ENCODE peak calls at places on chromosomes 16 and 17, in nine cellular contexts. E is choroid plexus epithelial cell; D is AG10803; T is AG04450; N is psoas muscle; I is bronchial epithelial cell; A is cardiac muscle cell; B is AG09309; R is CD8-positive, alpha-beta T cell. G is an unnamed sample.
A peak's percentile ranks its signal among the peaks of the same experiment; 100 is the strongest.

GRCh38 chr17:65527381-65527780 is 34.1 kb downstream of the AXIN2 start:
- DNase-seq in D (no peak), E (no peak), A (no peak), T (no peak), R (no peak), B (no peak), I (no peak), N (no peak), G (no peak)

GRCh38 chr16:64589836-64590235 is 532.0 kb downstream of the CDH11 start:
- DNase-seq in E (peak; percentile 83), A (no peak), T (peak; percentile 2), R (no peak), N (no peak), B (peak; percentile 60), I (peak; percentile 87), D (peak; percentile 81), G (no peak)

GRCh38 chr17:78379134-78379497 is 667 bp downstream of the PGS1 start:
- DNase-seq in E (peak; percentile 92), I (peak; percentile 93), B (no peak), T (peak; percentile 65), D (peak; percentile 89), A (no peak), R (no peak), N (no peak), G (no peak)

GRCh38 chr16:67649494-67649931 is 4.6 kb downstream of the CARMIL2 start:
- DNase-seq in T (no peak), D (no peak), B (no peak), I (no peak), A (no peak), R (no peak), E (no peak), N (no peak), G (no peak)

GRCh38 chr16:18072161-18072560 is 264.4 kb downstream of the NPIPA8 start:
- DNase-seq in T (no peak), B (no peak), A (no peak), R (no peak), E (no peak), I (no peak), N (no peak), D (no peak), G (no peak)

GRCh38 chr17:55722742-55723487 is at the start of gene TMEM100:
- DNase-seq in I (no peak), T (peak; percentile 45), E (peak; percentile 92), R (no peak), B (peak; percentile 63), N (peak; percentile 27), A (no peak), D (peak; percentile 76), G (peak; percentile 53)

GRCh38 chr16:58502217-58502921 is 2.4 kb downstream of the NDRG4 start:
- DNase-seq in R (no peak), A (no peak), D (no peak), E (no peak), B (no peak), N (no peak), I (no peak), T (no peak), G (no peak)

GRCh38 chr17:10135539-10136257 is 62.7 kb downstream of the GAS7 start:
- DNase-seq in D (peak; percentile 78), N (peak; percentile 70), T (no peak), E (peak; percentile 50), B (no peak), I (no peak), R (no peak), A (no peak), G (no peak)

GRCh38 chr17:2292100-2292499 is 11.5 kb downstream of the SMG6 start:
- DNase-seq in A (peak; percentile 16), I (no peak), N (no peak), B (no peak), D (peak; percentile 26), E (peak; percentile 32), T (peak; percentile 7), R (no peak), G (no peak)

GRCh38 chr17:32341141-32341856 is 674 bp downstream of the C17orf75 start:
- DNase-seq in B (no peak), E (peak; percentile 43), D (no peak), A (peak; percentile 11), I (peak; percentile 47), T (no peak), R (peak; percentile 24), N (no peak), G (no peak)

GRCh38 chr17:63647065-63647725 is 25.0 kb downstream of the MAP3K3 start:
- DNase-seq in I (peak; percentile 40), E (peak; percentile 91), T (peak; percentile 51), B (peak; percentile 27), A (no peak), R (no peak), D (peak; percentile 73), N (no peak), G (peak; percentile 97)

GRCh38 chr16:89970011-89970410 is 21.5 kb downstream of the DEF8 start:
- DNase-seq in N (no peak), T (no peak), R (no peak), A (no peak), I (no peak), B (no peak), E (no peak), D (no peak), G (no peak)

GRCh38 chr17:29116652-29117439 is 63.4 kb downstream of the MYO18A start:
- DNase-seq in A (peak; percentile 73), D (peak; percentile 53), I (peak; percentile 33), N (peak; percentile 84), B (no peak), T (no peak), R (peak; percentile 72), E (peak; percentile 74), G (no peak)

GRCh38 chr16:11101695-11102522 is 154.1 kb downstream of the SOCS1 start:
- DNase-seq in D (no peak), B (no peak), E (peak; percentile 81), T (peak; percentile 71), I (peak; percentile 34), A (no peak), N (no peak), R (no peak), G (no peak)

GRCh38 chr16:10827691-10828341 is 9.2 kb upstream of the TVP23A start:
- DNase-seq in R (no peak), E (peak; percentile 56), I (peak; percentile 52), N (peak; percentile 71), D (peak; percentile 91), T (peak; percentile 42), B (peak; percentile 71), A (no peak), G (peak; percentile 97)

GRCh38 chr16:86219655-86220445 is 290.5 kb upstream of the FOXF1 start:
- DNase-seq in N (no peak), E (no peak), D (peak; percentile 61), I (no peak), R (no peak), T (no peak), B (peak; percentile 40), A (peak; percentile 77), G (no peak)

GRCh38 chr17:10149573-10150399 is 48.6 kb downstream of the GAS7 start:
- DNase-seq in T (no peak), E (peak; percentile 96), B (no peak), A (no peak), D (peak; percentile 84), R (no peak), N (no peak), I (peak; percentile 52), G (peak; percentile 79)

GRCh38 chr17:76003915-76004314 is 3.3 kb downstream of the CDK3 start:
- DNase-seq in B (no peak), E (no peak), T (no peak), I (no peak), R (no peak), A (no peak), D (no peak), N (no peak), G (no peak)

GRCh38 chr17:12584727-12585126 is 81.0 kb upstream of the MYOCD start:
- DNase-seq in T (no peak), I (peak; percentile 46), E (no peak), D (no peak), N (no peak), R (no peak), A (no peak), B (no peak), G (no peak)

GRCh38 chr17:80284631-80285030 is 24.0 kb downstream of the RNF213 start:
- DNase-seq in B (no peak), D (no peak), T (no peak), R (no peak), N (no peak), A (no peak), I (no peak), E (no peak), G (no peak)

GRCh38 chr16:47460755-47461597 is at the start of the genes ITFG1 and PHKB:
- DNase-seq in I (peak; percentile 77), B (peak; percentile 60), T (peak; percentile 75), N (peak; percentile 96), A (peak; percentile 94), R (peak; percentile 95), D (peak; percentile 92), E (peak; percentile 93), G (peak; percentile 80)
- TF ChIP-seq CTCF in I (peak; percentile 9), B (no peak), T (no peak), N (no peak), A (peak; percentile 7), R (no peak), D (no peak), E (peak; percentile 20), G (peak; percentile 6)

GRCh38 chr17:40562841-40563370 is 2.4 kb downstream of the CCR7 start:
- DNase-seq in R (no peak), B (no peak), T (no peak), I (no peak), A (no peak), D (no peak), E (no peak), N (no peak), G (no peak)
- H3K4me3 ChIP-seq in R (peak overlapping the region; percentile 71), B (no peak overlapping the region), T (no peak overlapping the region), I (no peak overlapping the region), A (no peak overlapping the region), D (no peak overlapping the region), E (no peak overlapping the region), N (no peak overlapping the region), G (no peak overlapping the region)

DNA sequence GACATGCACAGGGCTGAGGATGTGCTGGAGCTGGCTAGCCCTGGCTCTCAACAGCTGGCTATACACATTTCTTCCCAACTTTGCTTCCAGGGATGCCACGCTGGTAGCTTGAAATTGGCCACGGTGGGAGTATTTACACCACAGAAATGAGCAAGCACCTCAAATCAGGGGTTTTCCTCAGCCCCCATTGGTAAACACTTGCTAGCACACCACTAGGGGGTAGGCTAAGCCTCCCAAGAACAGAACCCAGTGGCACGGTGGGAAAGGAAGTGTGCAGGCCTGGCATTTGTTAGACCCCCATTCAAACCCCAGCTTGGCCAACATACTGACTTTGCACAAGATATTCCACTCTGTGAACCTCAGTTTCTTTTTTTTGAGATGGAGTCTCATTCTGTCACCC is 12.9 kb downstream of the DRC3 start:
- DNase-seq in T (no peak), B (no peak), D (no peak), E (peak; percentile 40), I (no peak), N (no peak), R (no peak), A (peak; percentile 21), G (no peak)
- TF ChIP-seq CTCF in T (peak; percentile 39), B (peak; percentile 37), D (peak; percentile 30), E (peak; percentile 58), I (peak; percentile 9), N (no peak), R (no peak), A (peak; percentile 42), G (peak; percentile 41)

DNA sequence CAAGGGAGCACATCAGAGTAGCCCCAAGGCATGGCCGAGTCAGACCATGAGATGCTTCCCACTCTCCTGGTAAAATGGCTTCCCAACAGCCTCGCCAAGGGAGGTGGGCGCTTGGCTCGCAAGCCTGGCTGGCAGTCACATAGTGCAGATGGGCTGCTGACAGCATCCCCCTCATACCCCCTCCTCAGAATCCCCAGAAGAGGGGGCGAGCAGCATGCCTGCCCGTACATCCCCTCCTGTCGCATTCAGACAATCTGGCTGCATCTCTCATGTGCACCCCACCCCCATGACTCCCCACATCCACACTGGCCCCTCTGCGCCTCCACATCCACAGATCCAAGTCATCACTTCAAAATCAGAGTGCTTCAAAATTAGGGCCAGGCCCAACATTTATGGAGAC is 54.0 kb upstream of the CES5A start:
- DNase-seq in R (no peak), B (no peak), A (no peak), E (no peak), I (no peak), N (no peak), D (no peak), T (no peak), G (no peak)
- H3K4me3 ChIP-seq in R (no peak overlapping the region), B (no peak overlapping the region), A (no peak overlapping the region), E (no peak overlapping the region), I (no peak overlapping the region), N (no peak overlapping the region), D (no peak overlapping the region), T (no peak overlapping the region), G (no peak overlapping the region)